ENCODE peak calls at places on chromosomes 5 and 9, in five cellular contexts. W, T, K, U and Q are unnamed samples.

GRCh38 chr9:68560131-68560844 is 19.6 kb upstream of the TMEM252 start:
- DNase-seq in W (peak; percentile 61), T (peak; percentile 69), K (peak; percentile 83), U (peak; percentile 54), Q (peak; percentile 3)

GRCh38 chr5:141874262-141874964 is 3.8 kb downstream of the PCDH1 start:
- DNase-seq in W (no peak), T (no peak), K (no peak), U (no peak), Q (no peak)

GRCh38 chr5:14849516-14850294 is 21.9 kb downstream of the ANKH start:
- DNase-seq in W (no peak), T (no peak), K (no peak), U (no peak), Q (peak; percentile 32)

GRCh38 chr5:169037478-169037877 is 263.5 kb downstream of the SLIT3 start:
- DNase-seq in W (no peak), T (no peak), K (no peak), U (no peak), Q (no peak)

GRCh38 chr9:35612843-35613242 is 5.4 kb downstream of the CD72 start:
- DNase-seq in W (no peak), T (no peak), K (no peak), U (no peak), Q (no peak)

GRCh38 chr9:116716441-116716840 is 29.3 kb downstream of the TRIM32 start:
- DNase-seq in W (no peak), T (no peak), K (no peak), U (no peak), Q (peak; percentile 37)

GRCh38 chr9:133458643-133459312 is 1.0 kb upstream of the CACFD1 start:
- DNase-seq in W (no peak), T (peak; percentile 51), K (no peak), U (no peak), Q (no peak)

GRCh38 chr5:135944967-135945560 is 9.7 kb downstream of the LECT2 start:
- DNase-seq in W (no peak), T (no peak), K (peak; percentile 76), U (peak; percentile 84), Q (peak; percentile 89)

GRCh38 chr5:5971227-5971626 is 407.1 kb downstream of the MED10 start:
- DNase-seq in W (no peak), T (no peak), K (no peak), U (no peak), Q (no peak)

GRCh38 chr9:91775011-91775707 is 174.9 kb downstream of the ROR2 start:
- DNase-seq in W (peak; percentile 39), T (peak; percentile 77), K (peak; percentile 87), U (peak; percentile 69), Q (peak; percentile 47)

GRCh38 chr5:151911011-151911410 is 13.6 kb downstream of the GLRA1 start:
- DNase-seq in W (no peak), T (no peak), K (no peak), U (no peak), Q (no peak)

GRCh38 chr5:170552486-170553122 is 48.8 kb downstream of the KCNIP1 start:
- DNase-seq in W (no peak), T (peak; percentile 80), K (peak; percentile 93), U (no peak), Q (peak; percentile 58)

GRCh38 chr5:75668988-75669760 is 48.1 kb downstream of the POC5 start:
- DNase-seq in W (no peak), T (no peak), K (no peak), U (peak; percentile 8), Q (no peak)

GRCh38 chr5:25694805-25695204 is 1050.0 kb upstream of the CDH10 start:
- DNase-seq in W (no peak), T (no peak), K (no peak), U (no peak), Q (no peak)

GRCh38 chr5:145162641-145163040 is 672.5 kb downstream of the PRELID2 start:
- DNase-seq in W (no peak), T (no peak), K (no peak), U (no peak), Q (no peak)

GRCh38 chr9:114691046-114691955 is 9.3 kb upstream of the TEX48 start:
- DNase-seq in W (no peak), T (no peak), K (no peak), U (no peak), Q (peak; percentile 92)

GRCh38 chr5:145718956-145719355 is 116.2 kb downstream of the PRELID2 start:
- DNase-seq in W (no peak), T (no peak), K (no peak), U (no peak), Q (peak; percentile 49)

GRCh38 chr9:115295749-115296148 is 177.8 kb upstream of the TNC start:
- DNase-seq in W (no peak), T (no peak), K (no peak), U (no peak), Q (no peak)

GRCh38 chr5:139814704-139815280 is 19.2 kb downstream of the PSD2 start:
- DNase-seq in W (no peak), T (no peak), K (no peak), U (no peak), Q (no peak)

GRCh38 chr5:38468202-38468656 is 88.2 kb downstream of the LIFR start:
- DNase-seq in W (no peak), T (no peak), K (peak; percentile 82), U (no peak), Q (peak; percentile 93)

GRCh38 chr9:134495881-134496412 is 145.7 kb upstream of the COL5A1 start:
- DNase-seq in W (no peak), T (no peak), K (no peak), U (no peak), Q (no peak)

GRCh38 chr5:112787261-112787660 is 49.6 kb downstream of the APC start:
- DNase-seq in W (no peak), T (no peak), K (no peak), U (no peak), Q (no peak)

GRCh38 chr9:120891255-120891954 is 14.4 kb upstream of the PHF19 start:
- DNase-seq in W (peak; percentile 69), T (no peak), K (no peak), U (peak; percentile 60), Q (no peak)

GRCh38 chr5:179805070-179805528 is 1.6 kb downstream of the MGAT4B start:
- DNase-seq in W (no peak), T (no peak), K (peak; percentile 66), U (no peak), Q (no peak)

GRCh38 chr9:121863931-121864330 is 212.5 kb downstream of the DAB2IP start:
- DNase-seq in W (no peak), T (no peak), K (no peak), U (no peak), Q (peak; percentile 44)

GRCh38 chr9:121750715-121751623 is 99.5 kb downstream of the DAB2IP start:
- DNase-seq in W (no peak), T (no peak), K (no peak), U (no peak), Q (no peak)

GRCh38 chr5:172837640-172838039 is 3.6 kb downstream of the ERGIC1 start:
- DNase-seq in W (peak; percentile 90), T (no peak), K (peak; percentile 90), U (peak; percentile 96), Q (no peak)

GRCh38 chr5:118891252-118891651 is 97.1 kb downstream of the DTWD2 start:
- DNase-seq in W (no peak), T (no peak), K (no peak), U (no peak), Q (peak; percentile 50)

GRCh38 chr5:4275232-4275631 is 679.6 kb downstream of the IRX1 start:
- DNase-seq in W (no peak), T (no peak), K (no peak), U (no peak), Q (no peak)

GRCh38 chr5:2029206-2029605 is 146.5 kb upstream of the IRX4 start:
- DNase-seq in W (no peak), T (no peak), K (no peak), U (no peak), Q (peak; percentile 48)

GRCh38 chr9:16236882-16237281 is 633.6 kb downstream of the BNC2 start:
- DNase-seq in W (no peak), T (no peak), K (peak; percentile 41), U (no peak), Q (peak; percentile 88)

GRCh38 chr9:69806642-69807041 is 14.0 kb upstream of the CFAP95 start:
- DNase-seq in W (no peak), T (no peak), K (no peak), U (no peak), Q (no peak)

GRCh38 chr5:95711501-95712346 is 19.4 kb upstream of the RHOBTB3 start:
- DNase-seq in W (no peak), T (no peak), K (no peak), U (no peak), Q (no peak)
- H3K4me3 ChIP-seq in W (no peak overlapping the region), T (no peak overlapping the region), K (no peak overlapping the region), U (no peak overlapping the region), Q (no peak overlapping the region)

GRCh38 chr5:144013816-144014215 is 156.6 kb downstream of the YIPF5 start:
- DNase-seq in W (no peak), T (no peak), K (no peak), U (no peak), Q (no peak)
- TF ChIP-seq CTCF in W (no peak), T (no peak), K (no peak), U (no peak), Q (no peak)

DNA sequence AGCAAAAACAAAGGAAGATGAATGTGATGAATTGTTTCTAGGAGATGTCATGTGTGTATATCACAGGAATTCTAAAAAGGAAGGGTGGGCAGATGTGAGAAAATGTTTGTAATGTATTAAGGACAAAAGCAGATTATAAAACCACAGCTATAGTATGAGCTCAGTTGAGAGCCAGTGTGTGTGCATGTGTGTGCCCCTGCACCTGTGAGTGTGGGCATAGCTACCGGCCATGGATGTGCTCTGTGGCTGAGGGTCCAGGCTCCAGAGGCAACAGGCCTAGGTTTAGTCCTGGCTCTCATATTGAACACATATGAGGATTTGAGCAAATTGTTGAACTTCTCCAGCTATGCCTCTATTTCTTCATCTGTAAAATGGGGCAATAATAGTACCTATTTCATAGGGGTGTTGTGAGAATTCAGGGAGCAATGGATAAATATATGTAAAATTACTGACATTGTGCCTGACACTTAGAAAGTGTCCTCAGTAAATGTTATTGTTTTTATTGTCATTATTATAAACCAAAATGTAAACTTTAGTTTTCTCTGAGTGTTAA is 101.8 kb downstream of the ANGPTL2 start:
- DNase-seq in W (no peak), T (no peak), K (no peak), U (no peak), Q (peak; percentile 56)
- H3K4me3 ChIP-seq in W (no peak overlapping the region), T (no peak overlapping the region), K (no peak overlapping the region), U (no peak overlapping the region), Q (no peak overlapping the region)

GRCh38 chr5:138579517-138579863 is 4.3 kb upstream of the HSPA9 start:
- DNase-seq in W (no peak), T (no peak), K (no peak), U (no peak), Q (no peak)
- TF ChIP-seq CTCF in W (no peak), T (no peak), K (no peak), U (no peak), Q (no peak)